ENCODE peak calls at places on chromosome 1, in eight cellular contexts. F, U, X, T, O, L, B and Q are unnamed samples.

GRCh38 chr1:202046227-202046626 is 35.8 kb downstream of the ELF3 start:
- DNase-seq in F (peak), B (no peak), U (peak), X (no peak), O (no peak), L (peak), T (no peak), Q (no peak)

GRCh38 chr1:31926846-31927660 is 11.1 kb downstream of the PTP4A2 start:
- DNase-seq in O (no peak), F (no peak), U (no peak), L (peak), B (no peak), X (no peak), T (no peak), Q (no peak)

GRCh38 chr1:157363660-157364140 is 188.6 kb downstream of the FCRL5 start:
- DNase-seq in O (no peak), L (peak), T (peak), X (no peak), B (no peak), F (peak), U (peak), Q (no peak)

GRCh38 chr1:99645199-99645598 is 714 bp upstream of the PALMD start:
- DNase-seq in B (no peak), F (no peak), X (no peak), U (peak), L (no peak), O (peak), T (no peak), Q (no peak)

GRCh38 chr1:111603979-111604378 is 15.6 kb upstream of the RAP1A start:
- DNase-seq in U (no peak), O (no peak), T (no peak), F (no peak), L (no peak), B (peak), X (no peak), Q (no peak)

GRCh38 chr1:48526045-48526714 is 54.2 kb upstream of the SPATA6 start:
- DNase-seq in O (no peak), B (no peak), U (peak), T (no peak), L (peak), X (no peak), F (peak), Q (peak)

GRCh38 chr1:17347769-17348592 is 24.0 kb upstream of the PADI6 start:
- DNase-seq in T (peak), F (no peak), B (no peak), U (peak), L (no peak), X (no peak), O (peak), Q (no peak)

GRCh38 chr1:198584163-198584562 is 43.7 kb upstream of the ATP6V1G3 start:
- DNase-seq in T (no peak), U (no peak), L (no peak), X (no peak), B (no peak), F (no peak), O (no peak), Q (no peak)

GRCh38 chr1:2113620-2114135 is 63.5 kb downstream of the PRKCZ start:
- DNase-seq in L (no peak), U (no peak), O (no peak), X (no peak), F (no peak), B (no peak), T (no peak), Q (no peak)

GRCh38 chr1:228174482-228175315 is 9.1 kb downstream of the IBA57 start:
- DNase-seq in T (no peak), F (peak), O (no peak), L (no peak), U (peak), X (no peak), B (peak), Q (no peak)

GRCh38 chr1:198015317-198015716 is 98.1 kb downstream of the LHX9 start:
- DNase-seq in U (no peak), X (no peak), O (no peak), L (peak), F (no peak), B (no peak), T (no peak), Q (no peak)

GRCh38 chr1:24027838-24028468 is 47.8 kb upstream of the SRSF10 start:
- DNase-seq in F (no peak), L (peak), U (peak), T (peak), X (no peak), B (no peak), O (peak), Q (no peak)

GRCh38 chr1:36884029-36884701 is 150.2 kb downstream of the GRIK3 start:
- DNase-seq in L (no peak), B (no peak), X (no peak), U (no peak), O (no peak), T (no peak), F (no peak), Q (no peak)

GRCh38 chr1:46793126-46793525 is 5.7 kb upstream of the CYP4B1 start:
- DNase-seq in T (no peak), F (no peak), L (no peak), U (no peak), O (no peak), B (no peak), X (no peak), Q (no peak)

GRCh38 chr1:56967900-56968832 is 2.4 kb upstream of the C8B start:
- DNase-seq in L (no peak), B (no peak), O (no peak), T (no peak), F (no peak), U (peak), X (no peak), Q (no peak)

GRCh38 chr1:18635833-18636671 is 5.4 kb downstream of the PAX7 start:
- DNase-seq in U (peak), T (no peak), X (no peak), B (no peak), L (no peak), F (no peak), O (no peak), Q (no peak)

GRCh38 chr1:75632350-75632949 is 21.5 kb upstream of the SLC44A5 start:
- DNase-seq in O (peak), U (peak), X (no peak), F (peak), T (peak), L (peak), B (no peak), Q (peak)

GRCh38 chr1:152585586-152585985 is 5.3 kb upstream of the LCE3D start:
- DNase-seq in X (no peak), F (no peak), O (no peak), T (no peak), B (no peak), U (no peak), L (no peak), Q (no peak)

GRCh38 chr1:23074012-23074411 is 54.7 kb downstream of the KDM1A start:
- DNase-seq in T (no peak), X (no peak), B (no peak), O (no peak), F (no peak), U (peak), L (no peak), Q (no peak)

GRCh38 chr1:160827418-160827817 is 31.4 kb downstream of the LY9 start:
- DNase-seq in U (peak), T (no peak), F (no peak), B (no peak), L (no peak), X (no peak), O (no peak), Q (no peak)

GRCh38 chr1:246954126-246954525 is 22.4 kb upstream of the AHCTF1 start:
- DNase-seq in L (no peak), X (no peak), B (no peak), O (no peak), T (no peak), U (no peak), F (no peak), Q (no peak)

GRCh38 chr1:14590781-14591180 is 7.7 kb upstream of the KAZN start:
- DNase-seq in O (no peak), U (no peak), L (no peak), F (no peak), B (no peak), X (no peak), T (no peak), Q (no peak)

GRCh38 chr1:214008791-214009612 is 21.2 kb downstream of the PROX1 start:
- DNase-seq in T (no peak), U (no peak), X (no peak), B (no peak), L (no peak), O (no peak), F (no peak), Q (no peak)